ENCODE peak calls at places on chromosomes 3 and 15, in eight cellular contexts. One of them, this sample, is unnamed. For H3K4me1, the result is how much of the 10 kb centered on the place peaks cover.

GRCh38 chr3:187746479-187747335 is 1.4 kb upstream of the BCL6 start:
- DNase-seq in transverse colon: no peak
- DNase-seq in ovary: peak
- DNase-seq in H1: no peak
- DNase-seq in testis: peak
- DNase-seq in A549: no peak
- DNase-seq in uterus: no peak
- DNase-seq in IMR-90: peak
- DNase-seq in this sample: no peak

GRCh38 chr3:122628567-122628966 is 51.1 kb downstream of the PARP15 start:
- DNase-seq in transverse colon: no peak
- DNase-seq in ovary: no peak
- DNase-seq in H1: no peak
- DNase-seq in testis: no peak
- DNase-seq in A549: no peak
- DNase-seq in uterus: no peak
- DNase-seq in IMR-90: no peak
- DNase-seq in this sample: no peak

GRCh38 chr15:39597336-39597735 is 16.5 kb downstream of the THBS1 start:
- DNase-seq in transverse colon: no peak
- DNase-seq in ovary: no peak
- DNase-seq in H1: no peak
- DNase-seq in testis: no peak
- DNase-seq in A549: no peak
- DNase-seq in uterus: no peak
- DNase-seq in IMR-90: no peak
- DNase-seq in this sample: no peak

GRCh38 chr3:184322731-184323487 is 8.5 kb downstream of the EIF4G1 start:
- DNase-seq in transverse colon: no peak
- DNase-seq in ovary: no peak
- DNase-seq in H1: no peak
- DNase-seq in testis: no peak
- DNase-seq in A549: no peak
- DNase-seq in uterus: peak
- DNase-seq in IMR-90: no peak
- DNase-seq in this sample: no peak

GRCh38 chr3:149086232-149086988 is at the start of gene HLTF:
- DNase-seq in transverse colon: peak
- DNase-seq in ovary: peak
- DNase-seq in H1: peak
- DNase-seq in testis: peak
- DNase-seq in A549: peak
- DNase-seq in uterus: peak
- DNase-seq in IMR-90: peak
- DNase-seq in this sample: peak

GRCh38 chr15:77840962-77841361 is 208.2 kb upstream of the LINGO1 start:
- DNase-seq in transverse colon: no peak
- DNase-seq in ovary: no peak
- DNase-seq in H1: no peak
- DNase-seq in testis: no peak
- DNase-seq in A549: peak
- DNase-seq in uterus: no peak
- DNase-seq in IMR-90: peak
- DNase-seq in this sample: no peak

GRCh38 chr3:110686691-110687090 is 384.9 kb upstream of the NECTIN3 start:
- DNase-seq in transverse colon: no peak
- DNase-seq in ovary: no peak
- DNase-seq in H1: no peak
- DNase-seq in testis: no peak
- DNase-seq in A549: no peak
- DNase-seq in uterus: no peak
- DNase-seq in IMR-90: peak
- DNase-seq in this sample: no peak

GRCh38 chr3:108394563-108394962 is 98.2 kb downstream of the HHLA2 start:
- DNase-seq in transverse colon: no peak
- DNase-seq in ovary: no peak
- DNase-seq in H1: no peak
- DNase-seq in testis: no peak
- DNase-seq in A549: no peak
- DNase-seq in uterus: no peak
- DNase-seq in IMR-90: no peak
- DNase-seq in this sample: no peak

GRCh38 chr15:41566121-41566885 is 7.3 kb downstream of the TYRO3 start:
- DNase-seq in transverse colon: no peak
- DNase-seq in ovary: no peak
- DNase-seq in H1: no peak
- DNase-seq in testis: no peak
- DNase-seq in A549: no peak
- DNase-seq in uterus: no peak
- DNase-seq in IMR-90: no peak
- DNase-seq in this sample: no peak

GRCh38 chr3:48271763-48272498 is 31.0 kb downstream of the ZNF589 start:
- DNase-seq in transverse colon: no peak
- DNase-seq in ovary: no peak
- DNase-seq in H1: no peak
- DNase-seq in testis: no peak
- DNase-seq in A549: no peak
- DNase-seq in uterus: no peak
- DNase-seq in IMR-90: no peak
- DNase-seq in this sample: no peak

GRCh38 chr3:18888370-18888769 is 259.9 kb upstream of the KCNH8 start:
- DNase-seq in transverse colon: no peak
- DNase-seq in ovary: no peak
- DNase-seq in H1: no peak
- DNase-seq in testis: no peak
- DNase-seq in A549: no peak
- DNase-seq in uterus: no peak
- DNase-seq in IMR-90: no peak
- DNase-seq in this sample: no peak

GRCh38 chr3:45553469-45553974 is 41.0 kb upstream of the LIMD1 start:
- DNase-seq in transverse colon: peak
- DNase-seq in ovary: peak
- DNase-seq in H1: no peak
- DNase-seq in testis: peak
- DNase-seq in A549: no peak
- DNase-seq in uterus: peak
- DNase-seq in IMR-90: peak
- DNase-seq in this sample: peak

GRCh38 chr3:192332386-192333291 is 394.7 kb downstream of the FGF12 start:
- DNase-seq in transverse colon: no peak
- DNase-seq in ovary: no peak
- DNase-seq in H1: peak
- DNase-seq in testis: no peak
- DNase-seq in A549: no peak
- DNase-seq in uterus: no peak
- DNase-seq in IMR-90: no peak
- DNase-seq in this sample: no peak

DNA sequence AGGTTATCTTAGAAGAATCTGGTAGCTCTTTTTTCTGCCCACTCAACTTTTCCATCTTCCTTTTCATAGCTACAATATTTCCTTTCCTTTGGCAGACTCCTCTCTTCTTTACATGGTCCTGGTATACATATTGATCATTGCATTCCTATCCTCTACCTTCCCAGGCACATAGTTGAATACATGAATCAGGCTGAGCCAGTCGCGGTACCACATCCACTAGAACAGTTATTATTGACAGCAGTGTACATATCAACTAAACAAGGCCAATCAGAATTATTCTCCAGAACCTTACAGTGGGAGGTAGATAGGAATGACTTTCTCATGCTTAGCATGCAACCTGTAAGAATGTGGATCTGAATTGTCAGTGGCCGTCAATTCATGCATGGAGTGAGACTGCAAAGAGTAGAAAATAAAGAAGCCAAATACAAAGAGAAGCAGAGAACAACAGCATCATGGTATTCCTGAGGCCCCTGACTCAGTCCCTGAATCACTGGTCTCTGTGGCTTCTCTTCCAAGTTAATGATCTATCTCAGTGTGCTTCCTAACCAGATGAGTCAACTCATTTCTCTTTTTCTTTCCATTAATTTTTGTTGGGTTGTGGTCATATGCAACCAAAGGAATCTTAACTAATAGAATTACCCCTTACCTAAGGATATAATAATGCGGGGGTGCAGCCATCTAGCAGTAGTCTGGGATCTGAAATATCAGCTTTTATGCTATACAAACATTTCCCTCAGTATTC is 60.9 kb upstream of the DCBLD2 start:
- DNase-seq in transverse colon: no peak
- DNase-seq in ovary: no peak
- DNase-seq in H1: no peak
- DNase-seq in testis: no peak
- DNase-seq in A549: peak
- DNase-seq in uterus: no peak
- DNase-seq in IMR-90: peak
- DNase-seq in this sample: no peak
- H3K4me1 ChIP-seq in transverse colon: under half
- H3K4me1 ChIP-seq in ovary: under half
- H3K4me1 ChIP-seq in H1: under half
- H3K4me1 ChIP-seq in testis: under half
- H3K4me1 ChIP-seq in A549: half or more
- H3K4me1 ChIP-seq in uterus: under half
- H3K4me1 ChIP-seq in IMR-90: under half
- H3K4me1 ChIP-seq in this sample: under half

GRCh38 chr3:169144271-169144670 is 519.2 kb downstream of the MECOM start:
- DNase-seq in transverse colon: no peak
- DNase-seq in ovary: no peak
- DNase-seq in H1: no peak
- DNase-seq in testis: no peak
- DNase-seq in A549: no peak
- DNase-seq in uterus: no peak
- DNase-seq in IMR-90: no peak
- DNase-seq in this sample: no peak

GRCh38 chr3:169144691-169145090 is 518.8 kb downstream of the MECOM start:
- DNase-seq in transverse colon: no peak
- DNase-seq in ovary: no peak
- DNase-seq in H1: no peak
- DNase-seq in testis: no peak
- DNase-seq in A549: no peak
- DNase-seq in uterus: no peak
- DNase-seq in IMR-90: peak
- DNase-seq in this sample: no peak

GRCh38 chr3:169146866-169147245 is 516.7 kb downstream of the MECOM start:
- DNase-seq in transverse colon: no peak
- DNase-seq in ovary: no peak
- DNase-seq in H1: no peak
- DNase-seq in testis: no peak
- DNase-seq in A549: no peak
- DNase-seq in uterus: no peak
- DNase-seq in IMR-90: peak
- DNase-seq in this sample: no peak

GRCh38 chr3:169146112-169146665 is 517.3 kb downstream of the MECOM start:
- DNase-seq in transverse colon: peak
- DNase-seq in ovary: no peak
- DNase-seq in H1: no peak
- DNase-seq in testis: peak
- DNase-seq in A549: no peak
- DNase-seq in uterus: no peak
- DNase-seq in IMR-90: peak
- DNase-seq in this sample: peak

GRCh38 chr3:169145551-169145950 is 518.0 kb downstream of the MECOM start:
- DNase-seq in transverse colon: no peak
- DNase-seq in ovary: no peak
- DNase-seq in H1: no peak
- DNase-seq in testis: no peak
- DNase-seq in A549: no peak
- DNase-seq in uterus: no peak
- DNase-seq in IMR-90: no peak
- DNase-seq in this sample: no peak
- H3K4me3 ChIP-seq in transverse colon: no peak
- H3K4me3 ChIP-seq in ovary: peak
- H3K4me3 ChIP-seq in H1: peak
- H3K4me3 ChIP-seq in testis: peak
- H3K4me3 ChIP-seq in A549: no peak
- H3K4me3 ChIP-seq in uterus: no peak
- H3K4me3 ChIP-seq in IMR-90: peak
- H3K4me3 ChIP-seq in this sample: peak

DNA sequence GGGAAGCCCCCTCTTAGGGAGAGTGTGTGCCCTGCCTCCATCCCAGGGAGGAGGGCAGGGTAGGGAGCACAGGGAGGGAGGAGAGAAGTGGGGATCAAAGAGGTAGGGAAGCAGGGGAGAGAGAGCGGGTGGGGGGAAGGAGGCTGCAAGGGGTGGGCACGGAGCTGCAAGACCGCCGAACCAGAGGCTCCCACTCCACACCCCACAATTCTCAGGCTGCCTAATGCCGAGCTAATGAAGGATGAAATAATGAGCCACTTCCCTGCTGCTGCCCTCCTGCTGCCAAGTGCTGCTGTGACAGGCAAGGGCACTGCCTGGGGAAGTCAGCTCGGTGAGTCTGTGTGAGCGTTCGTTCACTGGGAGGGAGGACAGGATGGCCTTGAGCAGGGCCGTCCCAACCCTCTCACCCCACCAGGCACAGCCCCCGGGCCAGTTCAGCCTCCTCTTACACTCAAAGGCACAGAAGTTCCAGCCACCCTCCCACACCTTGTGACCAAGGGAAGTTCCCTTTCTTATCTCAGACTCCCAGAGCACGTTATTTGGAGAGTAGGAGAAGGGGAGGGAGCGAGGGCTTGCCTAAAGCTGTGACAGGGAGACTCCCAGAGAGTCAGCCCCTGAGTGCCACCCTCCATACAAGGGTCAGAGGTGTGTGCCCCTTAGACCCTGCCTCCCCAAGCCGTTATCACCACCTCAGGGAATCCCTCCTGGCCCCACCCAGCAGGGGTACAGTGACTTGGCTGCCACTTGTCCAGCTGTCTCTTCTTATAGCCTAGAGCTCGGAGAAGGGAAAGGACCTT is 12.4 kb downstream of the GLYCTK start:
- DNase-seq in transverse colon: no peak
- DNase-seq in ovary: peak
- DNase-seq in H1: no peak
- DNase-seq in testis: peak
- DNase-seq in A549: peak
- DNase-seq in uterus: peak
- DNase-seq in IMR-90: peak
- DNase-seq in this sample: peak
- TF ChIP-seq POLR2A in transverse colon: no peak
- TF ChIP-seq POLR2A in ovary: no peak
- TF ChIP-seq POLR2A in H1: no peak
- TF ChIP-seq POLR2A in testis: no peak
- TF ChIP-seq POLR2A in A549: no peak
- TF ChIP-seq POLR2A in uterus: no peak
- TF ChIP-seq POLR2A in IMR-90: no peak
- TF ChIP-seq POLR2A in this sample: no peak

DNA sequence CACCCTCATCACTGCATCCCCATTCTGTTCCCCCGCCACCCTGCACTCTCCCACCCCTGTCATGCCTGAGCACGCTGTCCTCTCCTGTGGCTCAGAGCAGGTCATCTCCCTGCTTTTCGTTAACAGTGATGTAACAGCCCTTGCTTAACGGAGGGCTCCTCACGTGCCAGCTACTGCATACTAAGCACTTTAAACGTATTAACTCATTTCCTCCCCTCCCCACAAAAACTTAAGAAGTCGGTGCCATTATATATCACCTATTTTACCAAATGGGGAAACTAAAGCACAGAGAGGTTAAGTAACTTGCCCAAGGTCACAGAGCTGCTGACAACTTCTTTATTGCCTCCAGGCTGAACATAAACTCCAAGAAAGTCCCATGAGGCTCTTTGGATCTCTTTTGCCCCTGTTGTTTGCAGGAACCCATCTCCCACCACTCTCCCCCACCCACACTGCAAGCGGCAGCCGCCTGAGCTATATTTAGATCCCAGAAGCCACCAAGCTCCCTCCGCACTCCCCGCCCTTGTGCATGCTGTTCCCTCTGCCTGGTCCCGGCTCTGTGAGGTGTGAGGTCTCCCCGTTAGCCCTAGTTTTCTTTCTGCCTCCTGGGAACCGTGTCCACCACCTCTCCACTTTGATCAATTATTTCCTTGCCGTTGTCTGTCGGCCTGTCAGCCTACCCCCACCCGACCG is 752 bp upstream of the CSK start:
- DNase-seq in transverse colon: no peak
- DNase-seq in ovary: no peak
- DNase-seq in H1: no peak
- DNase-seq in testis: peak
- DNase-seq in A549: no peak
- DNase-seq in uterus: no peak
- DNase-seq in IMR-90: peak
- DNase-seq in this sample: no peak
- H3K4me1 ChIP-seq in transverse colon: half or more
- H3K4me1 ChIP-seq in ovary: under half
- H3K4me1 ChIP-seq in H1: under half
- H3K4me1 ChIP-seq in testis: under half
- H3K4me1 ChIP-seq in A549: under half
- H3K4me1 ChIP-seq in uterus: under half
- H3K4me1 ChIP-seq in IMR-90: under half
- H3K4me1 ChIP-seq in this sample: under half

This sample was measured in heart left ventricle.